ENCODE peak calls at places on chromosomes 12 and 14, in nine cellular contexts. One of them, this sample, is unnamed.

GRCh38 chr12:110683888-110684287 is 5.0 kb downstream of the HVCN1 start:
- DNase-seq in substantia nigra: no peak
- DNase-seq in kidney tubule cell: no peak
- DNase-seq in neuronal stem cell: no peak
- DNase-seq in head of caudate nucleus: no peak
- DNase-seq in colonic mucosa: no peak
- DNase-seq in AG04449: no peak
- DNase-seq in neural crest cell: no peak
- DNase-seq in GM13976: no peak
- DNase-seq in this sample: no peak

GRCh38 chr12:91040356-91040755 is 17.5 kb downstream of the KERA start:
- DNase-seq in substantia nigra: no peak
- DNase-seq in GM13976: no peak
- DNase-seq in AG04449: no peak
- DNase-seq in neural crest cell: no peak
- DNase-seq in neuronal stem cell: no peak
- DNase-seq in head of caudate nucleus: no peak
- DNase-seq in kidney tubule cell: no peak
- DNase-seq in colonic mucosa: no peak
- DNase-seq in this sample: no peak

GRCh38 chr14:65412881-65413738 is 580 bp downstream of the FUT8 start:
- DNase-seq in GM13976: peak; percentile 71
- DNase-seq in AG04449: no peak
- DNase-seq in substantia nigra: peak; percentile 52
- DNase-seq in kidney tubule cell: peak; percentile 77
- DNase-seq in colonic mucosa: peak; percentile 67
- DNase-seq in head of caudate nucleus: peak; percentile 22
- DNase-seq in neuronal stem cell: peak; percentile 51
- DNase-seq in neural crest cell: peak; percentile 37
- DNase-seq in this sample: no peak

GRCh38 chr12:68918960-68919359 is 14.0 kb downstream of the CPM start:
- DNase-seq in colonic mucosa: no peak
- DNase-seq in kidney tubule cell: no peak
- DNase-seq in neuronal stem cell: no peak
- DNase-seq in substantia nigra: no peak
- DNase-seq in neural crest cell: no peak
- DNase-seq in AG04449: no peak
- DNase-seq in head of caudate nucleus: no peak
- DNase-seq in GM13976: no peak
- DNase-seq in this sample: no peak

GRCh38 chr14:71119832-71120231 is 212.6 kb downstream of the PCNX1 start:
- DNase-seq in AG04449: no peak
- DNase-seq in kidney tubule cell: no peak
- DNase-seq in head of caudate nucleus: no peak
- DNase-seq in GM13976: no peak
- DNase-seq in colonic mucosa: no peak
- DNase-seq in neuronal stem cell: no peak
- DNase-seq in substantia nigra: no peak
- DNase-seq in neural crest cell: no peak
- DNase-seq in this sample: no peak

GRCh38 chr14:24241829-24242443 is 487 bp downstream of the TINF2 start:
- DNase-seq in colonic mucosa: peak; percentile 94
- DNase-seq in neuronal stem cell: no peak
- DNase-seq in GM13976: peak; percentile 97
- DNase-seq in kidney tubule cell: peak; percentile 93
- DNase-seq in AG04449: no peak
- DNase-seq in substantia nigra: peak; percentile 95
- DNase-seq in neural crest cell: peak; percentile 88
- DNase-seq in head of caudate nucleus: peak; percentile 94
- DNase-seq in this sample: peak; percentile 96

GRCh38 chr12:49609875-49610154 is 4.4 kb upstream of the FAM186B start:
- DNase-seq in colonic mucosa: no peak
- DNase-seq in substantia nigra: no peak
- DNase-seq in head of caudate nucleus: no peak
- DNase-seq in AG04449: no peak
- DNase-seq in GM13976: no peak
- DNase-seq in kidney tubule cell: no peak
- DNase-seq in neural crest cell: no peak
- DNase-seq in neuronal stem cell: no peak
- DNase-seq in this sample: peak; percentile 20

GRCh38 chr12:40874868-40875267 is 182.6 kb downstream of the CNTN1 start:
- DNase-seq in colonic mucosa: no peak
- DNase-seq in kidney tubule cell: no peak
- DNase-seq in GM13976: no peak
- DNase-seq in head of caudate nucleus: no peak
- DNase-seq in neuronal stem cell: no peak
- DNase-seq in substantia nigra: no peak
- DNase-seq in neural crest cell: no peak
- DNase-seq in AG04449: no peak
- DNase-seq in this sample: no peak

GRCh38 chr12:5022465-5023061 is 21.1 kb upstream of the KCNA5 start:
- DNase-seq in kidney tubule cell: peak; percentile 75
- DNase-seq in head of caudate nucleus: peak; percentile 26
- DNase-seq in colonic mucosa: peak; percentile 22
- DNase-seq in neuronal stem cell: peak; percentile 61
- DNase-seq in substantia nigra: peak; percentile 16
- DNase-seq in neural crest cell: peak; percentile 32
- DNase-seq in AG04449: no peak
- DNase-seq in GM13976: peak; percentile 85
- DNase-seq in this sample: peak; percentile 36

GRCh38 chr12:121061831-121062230 is 22.8 kb upstream of the OASL start:
- DNase-seq in substantia nigra: no peak
- DNase-seq in neuronal stem cell: no peak
- DNase-seq in neural crest cell: no peak
- DNase-seq in kidney tubule cell: no peak
- DNase-seq in GM13976: no peak
- DNase-seq in AG04449: no peak
- DNase-seq in colonic mucosa: no peak
- DNase-seq in head of caudate nucleus: no peak
- DNase-seq in this sample: no peak

GRCh38 chr12:57272337-57273151 is 21.6 kb upstream of the STAC3 start:
- DNase-seq in kidney tubule cell: peak; percentile 64
- DNase-seq in colonic mucosa: no peak
- DNase-seq in neuronal stem cell: no peak
- DNase-seq in GM13976: no peak
- DNase-seq in head of caudate nucleus: no peak
- DNase-seq in AG04449: no peak
- DNase-seq in neural crest cell: no peak
- DNase-seq in substantia nigra: no peak
- DNase-seq in this sample: no peak

GRCh38 chr12:114869091-114869834 is 185.3 kb upstream of the TBX3 start:
- DNase-seq in GM13976: no peak
- DNase-seq in colonic mucosa: no peak
- DNase-seq in substantia nigra: no peak
- DNase-seq in kidney tubule cell: no peak
- DNase-seq in AG04449: no peak
- DNase-seq in head of caudate nucleus: no peak
- DNase-seq in neuronal stem cell: no peak
- DNase-seq in neural crest cell: no peak
- DNase-seq in this sample: no peak

GRCh38 chr12:105031061-105031807 is 45.1 kb downstream of the NOPCHAP1 start:
- DNase-seq in neural crest cell: no peak
- DNase-seq in neuronal stem cell: no peak
- DNase-seq in head of caudate nucleus: no peak
- DNase-seq in colonic mucosa: no peak
- DNase-seq in AG04449: no peak
- DNase-seq in substantia nigra: no peak
- DNase-seq in kidney tubule cell: no peak
- DNase-seq in GM13976: peak; percentile 20
- DNase-seq in this sample: no peak

GRCh38 chr12:124496584-124496983 is 70.8 kb downstream of the NCOR2 start:
- DNase-seq in colonic mucosa: no peak
- DNase-seq in neuronal stem cell: no peak
- DNase-seq in head of caudate nucleus: no peak
- DNase-seq in GM13976: peak; percentile 76
- DNase-seq in kidney tubule cell: no peak
- DNase-seq in neural crest cell: no peak
- DNase-seq in substantia nigra: no peak
- DNase-seq in AG04449: no peak
- DNase-seq in this sample: no peak

GRCh38 chr12:56154246-56154771 is 1.9 kb downstream of the MYL6B start:
- DNase-seq in neural crest cell: no peak
- DNase-seq in GM13976: no peak
- DNase-seq in neuronal stem cell: no peak
- DNase-seq in substantia nigra: no peak
- DNase-seq in head of caudate nucleus: no peak
- DNase-seq in colonic mucosa: no peak
- DNase-seq in kidney tubule cell: no peak
- DNase-seq in AG04449: no peak
- DNase-seq in this sample: no peak

GRCh38 chr12:4781212-4781611 is 61.0 kb downstream of the GALNT8 start:
- DNase-seq in substantia nigra: no peak
- DNase-seq in colonic mucosa: peak; percentile 21
- DNase-seq in neuronal stem cell: no peak
- DNase-seq in head of caudate nucleus: no peak
- DNase-seq in GM13976: no peak
- DNase-seq in AG04449: no peak
- DNase-seq in neural crest cell: no peak
- DNase-seq in kidney tubule cell: no peak
- DNase-seq in this sample: no peak

GRCh38 chr14:53946071-53946403 is 10.6 kb downstream of the BMP4 start:
- DNase-seq in colonic mucosa: no peak
- DNase-seq in kidney tubule cell: no peak
- DNase-seq in GM13976: no peak
- DNase-seq in neural crest cell: no peak
- DNase-seq in AG04449: no peak
- DNase-seq in head of caudate nucleus: no peak
- DNase-seq in neuronal stem cell: no peak
- DNase-seq in substantia nigra: no peak
- DNase-seq in this sample: no peak

GRCh38 chr12:52390739-52391617 is 5.5 kb upstream of the KRT84 start:
- DNase-seq in neuronal stem cell: no peak
- DNase-seq in kidney tubule cell: peak; percentile 37
- DNase-seq in head of caudate nucleus: peak; percentile 26
- DNase-seq in AG04449: no peak
- DNase-seq in colonic mucosa: peak; percentile 39
- DNase-seq in neural crest cell: peak; percentile 23
- DNase-seq in substantia nigra: no peak
- DNase-seq in GM13976: no peak
- DNase-seq in this sample: peak; percentile 11

GRCh38 chr12:113850309-113851056 is 115.6 kb downstream of the RBM19 start:
- DNase-seq in head of caudate nucleus: peak; percentile 61
- DNase-seq in GM13976: no peak
- DNase-seq in substantia nigra: peak; percentile 82
- DNase-seq in neural crest cell: no peak
- DNase-seq in kidney tubule cell: no peak
- DNase-seq in colonic mucosa: no peak
- DNase-seq in neuronal stem cell: no peak
- DNase-seq in AG04449: no peak
- DNase-seq in this sample: no peak

GRCh38 chr12:130686511-130686981 is 29.6 kb downstream of the RIMBP2 start:
- DNase-seq in neural crest cell: no peak
- DNase-seq in substantia nigra: no peak
- DNase-seq in GM13976: no peak
- DNase-seq in AG04449: no peak
- DNase-seq in neuronal stem cell: no peak
- DNase-seq in kidney tubule cell: no peak
- DNase-seq in colonic mucosa: no peak
- DNase-seq in head of caudate nucleus: no peak
- DNase-seq in this sample: no peak

GRCh38 chr12:6631549-6631961 is 4.2 kb downstream of the LPAR5 start:
- DNase-seq in colonic mucosa: peak; percentile 90
- DNase-seq in GM13976: no peak
- DNase-seq in kidney tubule cell: no peak
- DNase-seq in AG04449: no peak
- DNase-seq in neuronal stem cell: no peak
- DNase-seq in head of caudate nucleus: no peak
- DNase-seq in neural crest cell: no peak
- DNase-seq in substantia nigra: no peak
- DNase-seq in this sample: no peak

GRCh38 chr12:21828779-21829178 is 54.3 kb upstream of the KCNJ8 start:
- DNase-seq in substantia nigra: no peak
- DNase-seq in head of caudate nucleus: no peak
- DNase-seq in neural crest cell: no peak
- DNase-seq in neuronal stem cell: no peak
- DNase-seq in AG04449: no peak
- DNase-seq in GM13976: no peak
- DNase-seq in kidney tubule cell: no peak
- DNase-seq in colonic mucosa: no peak
- DNase-seq in this sample: no peak

GRCh38 chr12:19304149-19304780 is 135.0 kb upstream of the AEBP2 start:
- DNase-seq in neural crest cell: no peak
- DNase-seq in neuronal stem cell: no peak
- DNase-seq in head of caudate nucleus: no peak
- DNase-seq in GM13976: no peak
- DNase-seq in colonic mucosa: no peak
- DNase-seq in kidney tubule cell: no peak
- DNase-seq in AG04449: no peak
- DNase-seq in substantia nigra: no peak
- DNase-seq in this sample: no peak

GRCh38 chr14:57087841-57088240 is 180.9 kb downstream of the EXOC5 start:
- DNase-seq in head of caudate nucleus: no peak
- DNase-seq in GM13976: no peak
- DNase-seq in neural crest cell: no peak
- DNase-seq in kidney tubule cell: no peak
- DNase-seq in colonic mucosa: no peak
- DNase-seq in substantia nigra: no peak
- DNase-seq in neuronal stem cell: no peak
- DNase-seq in AG04449: no peak
- DNase-seq in this sample: no peak

GRCh38 chr14:65144170-65144569 is 41.9 kb upstream of the MAX start:
- DNase-seq in neural crest cell: no peak
- DNase-seq in AG04449: no peak
- DNase-seq in colonic mucosa: no peak
- DNase-seq in head of caudate nucleus: no peak
- DNase-seq in substantia nigra: no peak
- DNase-seq in neuronal stem cell: no peak
- DNase-seq in kidney tubule cell: no peak
- DNase-seq in GM13976: no peak
- DNase-seq in this sample: no peak

GRCh38 chr12:94649349-94650142 is 811 bp downstream of the TMCC3 start:
- DNase-seq in colonic mucosa: peak; percentile 61
- DNase-seq in substantia nigra: peak; percentile 54
- DNase-seq in neuronal stem cell: peak; percentile 29
- DNase-seq in GM13976: peak; percentile 63
- DNase-seq in kidney tubule cell: peak; percentile 51
- DNase-seq in neural crest cell: peak; percentile 41
- DNase-seq in AG04449: no peak
- DNase-seq in head of caudate nucleus: peak; percentile 72
- DNase-seq in this sample: peak; percentile 64

GRCh38 chr14:32129124-32129523 is 52.0 kb downstream of the ARHGAP5 start:
- DNase-seq in substantia nigra: no peak
- DNase-seq in kidney tubule cell: peak; percentile 60
- DNase-seq in neuronal stem cell: no peak
- DNase-seq in head of caudate nucleus: no peak
- DNase-seq in colonic mucosa: no peak
- DNase-seq in neural crest cell: no peak
- DNase-seq in AG04449: no peak
- DNase-seq in GM13976: no peak
- DNase-seq in this sample: no peak

GRCh38 chr12:80864046-80864735 is 73.5 kb downstream of the LIN7A start:
- DNase-seq in colonic mucosa: no peak
- DNase-seq in kidney tubule cell: no peak
- DNase-seq in GM13976: no peak
- DNase-seq in neuronal stem cell: no peak
- DNase-seq in AG04449: no peak
- DNase-seq in neural crest cell: no peak
- DNase-seq in substantia nigra: no peak
- DNase-seq in head of caudate nucleus: no peak
- DNase-seq in this sample: no peak

GRCh38 chr14:80356413-80356812 is 145.1 kb upstream of the DIO2 start:
- DNase-seq in neural crest cell: no peak
- DNase-seq in colonic mucosa: no peak
- DNase-seq in substantia nigra: no peak
- DNase-seq in AG04449: no peak
- DNase-seq in head of caudate nucleus: no peak
- DNase-seq in kidney tubule cell: no peak
- DNase-seq in GM13976: no peak
- DNase-seq in neuronal stem cell: no peak
- DNase-seq in this sample: no peak

GRCh38 chr12:115398311-115398781 is 714.4 kb upstream of the TBX3 start:
- DNase-seq in kidney tubule cell: peak; percentile 22
- DNase-seq in substantia nigra: no peak
- DNase-seq in colonic mucosa: peak; percentile 19
- DNase-seq in AG04449: no peak
- DNase-seq in head of caudate nucleus: no peak
- DNase-seq in neuronal stem cell: no peak
- DNase-seq in GM13976: no peak
- DNase-seq in neural crest cell: no peak
- DNase-seq in this sample: peak; percentile 18

This sample was measured in HAP-1.